ENCODE peak calls at places on chromosomes 16 and 17, in seven cellular contexts. K is mucosa of descending colon, E is left ventricle myocardium inferior, T is cardiac muscle cell, H is mesenchymal stem cell, C is ascending aorta, O is suprapubic skin. P is an unnamed sample.

GRCh38 chr17:73304971-73305786 is 6.6 kb downstream of the CDC42EP4 start:
- DNase-seq in K (peak; percentile 65), E (peak; percentile 68), T (peak; percentile 88), H (peak; percentile 96), C (peak; percentile 92), O (peak; percentile 75), P (peak; percentile 54)

GRCh38 chr17:39926588-39927100 is 757 bp downstream of the ORMDL3 start:
- DNase-seq in K (peak; percentile 38), E (peak; percentile 33), T (peak; percentile 69), H (peak; percentile 48), C (peak; percentile 75), O (no peak), P (no peak)

GRCh38 chr17:61431594-61432311 is 20.5 kb upstream of the TBX4 start:
- DNase-seq in K (no peak), E (no peak), T (no peak), H (no peak), C (no peak), O (no peak), P (no peak)

GRCh38 chr16:68356249-68356918 is 45.6 kb downstream of the PRMT7 start:
- DNase-seq in K (peak; percentile 66), E (no peak), T (no peak), H (peak; percentile 19), C (no peak), O (no peak), P (no peak)

GRCh38 chr16:13793788-13794461 is 126.0 kb upstream of the ERCC4 start:
- DNase-seq in K (no peak), E (no peak), T (no peak), H (no peak), C (peak; percentile 64), O (no peak), P (no peak)

GRCh38 chr17:17808706-17809432 is 27.9 kb downstream of the SREBF1 start:
- DNase-seq in K (no peak), E (no peak), T (peak; percentile 43), H (peak; percentile 56), C (no peak), O (no peak), P (no peak)

GRCh38 chr17:74227271-74227670 is 13.9 kb downstream of the TTYH2 start:
- DNase-seq in K (no peak), E (no peak), T (no peak), H (no peak), C (no peak), O (no peak), P (no peak)

GRCh38 chr17:13374203-13375143 is 227.3 kb downstream of the HS3ST3A1 start:
- DNase-seq in K (no peak), E (no peak), T (no peak), H (no peak), C (no peak), O (no peak), P (no peak)

GRCh38 chr16:56558024-56558747 is 6.7 kb upstream of the MT4 start:
- DNase-seq in K (no peak), E (no peak), T (peak; percentile 46), H (no peak), C (no peak), O (no peak), P (no peak)

GRCh38 chr17:40373324-40373723 is 8.8 kb upstream of the GJD3 start:
- DNase-seq in K (no peak), E (no peak), T (peak; percentile 88), H (peak; percentile 82), C (no peak), O (no peak), P (no peak)

GRCh38 chr17:39753514-39754160 is 15.9 kb downstream of the GRB7 start:
- DNase-seq in K (peak; percentile 74), E (peak; percentile 64), T (no peak), H (no peak), C (no peak), O (no peak), P (peak; percentile 59)

GRCh38 chr17:39069114-39069756 is 82.2 kb downstream of the PLXDC1 start:
- DNase-seq in K (peak; percentile 40), E (no peak), T (peak; percentile 70), H (peak; percentile 66), C (no peak), O (no peak), P (no peak)

GRCh38 chr16:1960665-1961630 is 1.6 kb downstream of the NDUFB10 start:
- DNase-seq in K (no peak), E (no peak), T (peak; percentile 50), H (peak; percentile 58), C (no peak), O (no peak), P (no peak)

GRCh38 chr16:89562027-89562599 is 1.6 kb downstream of the RPL13 start:
- DNase-seq in K (peak; percentile 59), E (no peak), T (no peak), H (no peak), C (no peak), O (no peak), P (no peak)

GRCh38 chr17:40072481-40073346 is 9.9 kb downstream of the THRA start:
- DNase-seq in K (peak; percentile 72), E (no peak), T (no peak), H (no peak), C (no peak), O (no peak), P (no peak)

GRCh38 chr17:77489898-77490265 is 349.1 kb downstream of the SEC14L1 start:
- DNase-seq in K (no peak), E (peak; percentile 92), T (no peak), H (no peak), C (peak; percentile 94), O (peak; percentile 86), P (peak; percentile 34)

GRCh38 chr16:1152651-1153259 is at the start of gene CACNA1H:
- DNase-seq in K (peak; percentile 21), E (peak; percentile 34), T (no peak), H (no peak), C (no peak), O (no peak), P (no peak)

GRCh38 chr17:44113868-44114840 is 9.3 kb downstream of the HDAC5 start:
- DNase-seq in K (no peak), E (no peak), T (no peak), H (no peak), C (no peak), O (peak; percentile 51), P (no peak)

GRCh38 chr16:1535391-1536291 is 2.2 kb downstream of the TMEM204 start:
- DNase-seq in K (no peak), E (no peak), T (no peak), H (no peak), C (no peak), O (no peak), P (no peak)

GRCh38 chr17:82330322-82331239 is 3.0 kb downstream of the SECTM1 start:
- DNase-seq in K (peak; percentile 58), E (no peak), T (peak; percentile 75), H (peak; percentile 49), C (no peak), O (no peak), P (peak; percentile 77)

GRCh38 chr17:67624886-67625656 is 92.7 kb upstream of the NOL11 start:
- DNase-seq in K (no peak), E (no peak), T (no peak), H (no peak), C (no peak), O (no peak), P (no peak)

GRCh38 chr16:67547423-67548264 is 14.7 kb upstream of the CTCF start:
- DNase-seq in K (peak; percentile 41), E (peak; percentile 18), T (no peak), H (no peak), C (no peak), O (peak; percentile 75), P (no peak)

GRCh38 chr16:70736454-70737376 is 50.9 kb upstream of the MTSS2 start:
- DNase-seq in K (no peak), E (no peak), T (no peak), H (no peak), C (no peak), O (no peak), P (no peak)

GRCh38 chr17:80851277-80851925 is 140.2 kb upstream of the CHMP6 start:
- DNase-seq in K (no peak), E (no peak), T (no peak), H (no peak), C (no peak), O (no peak), P (no peak)

GRCh38 chr17:80848449-80849102 is 143.1 kb upstream of the CHMP6 start:
- DNase-seq in K (no peak), E (no peak), T (no peak), H (no peak), C (peak; percentile 52), O (peak; percentile 53), P (no peak)

GRCh38 chr17:80850817-80851216 is 140.8 kb upstream of the CHMP6 start:
- DNase-seq in K (no peak), E (no peak), T (no peak), H (no peak), C (no peak), O (no peak), P (no peak)

GRCh38 chr17:80849119-80849518 is 142.5 kb upstream of the CHMP6 start:
- DNase-seq in K (no peak), E (no peak), T (no peak), H (no peak), C (no peak), O (no peak), P (no peak)

DNA sequence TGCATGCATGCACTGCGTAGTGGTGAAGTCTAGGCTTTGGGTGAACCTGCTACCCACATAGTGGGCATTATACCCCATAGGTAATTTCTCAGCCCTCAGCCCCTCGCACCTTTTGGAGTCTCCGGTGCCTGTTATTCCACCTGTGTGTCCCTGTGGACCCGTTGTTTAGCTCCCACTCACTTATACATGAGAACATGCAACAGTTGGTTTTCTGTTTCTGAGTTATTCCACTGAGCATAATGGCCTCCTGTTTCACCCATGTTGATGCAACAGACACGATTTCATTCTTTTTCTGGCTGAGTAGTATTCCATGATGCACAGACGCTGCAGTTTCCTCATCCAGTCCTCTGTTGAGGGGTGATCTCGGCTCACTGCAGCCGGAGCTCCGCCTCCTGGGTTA is 141.5 kb upstream of the CHMP6 start:
- DNase-seq in K (no peak), E (no peak), T (no peak), H (no peak), C (no peak), O (no peak), P (no peak)
- H3K4me3 ChIP-seq in K (no peak overlapping the region), E (no peak overlapping the region), T (no peak overlapping the region), H (no peak overlapping the region), C (no peak overlapping the region), O (no peak overlapping the region), P (no peak overlapping the region)

DNA sequence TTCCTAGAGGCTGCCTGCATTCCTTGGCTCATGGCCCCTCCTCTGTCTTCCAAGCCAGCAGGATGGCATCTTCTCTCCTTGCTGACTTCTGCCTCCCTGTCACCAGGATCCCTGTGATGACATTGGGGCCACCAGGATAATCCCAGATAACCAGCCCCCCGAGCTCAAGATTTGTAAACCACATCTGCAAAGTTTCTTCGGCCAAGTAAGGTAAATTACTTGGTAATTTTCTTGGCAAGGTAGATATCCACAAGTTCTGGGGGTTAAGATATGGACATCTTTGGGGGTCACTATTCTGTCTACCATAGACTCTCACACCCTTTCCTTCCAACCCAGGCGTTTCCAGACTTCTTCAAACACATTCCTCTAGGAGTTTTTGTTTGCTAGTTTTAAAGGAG is 42.6 kb upstream of the ZCCHC14 start:
- DNase-seq in K (no peak), E (no peak), T (no peak), H (no peak), C (no peak), O (no peak), P (no peak)
- H3K9me3 ChIP-seq in K (peaks cover 7% of the 10 kb centered on the region), E (peaks cover 31% of the 10 kb centered on the region), T (no peaks in the 10 kb centered on the region), H (peaks cover 16% of the 10 kb centered on the region), C (no peaks in the 10 kb centered on the region), O (peaks cover 8% of the 10 kb centered on the region), P (no peaks in the 10 kb centered on the region)

GRCh38 chr16:31118223-31119155 is 1.0 kb downstream of the KAT8 start:
- DNase-seq in K (no peak), E (no peak), T (peak; percentile 68), H (peak; percentile 92), C (no peak), O (no peak), P (no peak)
- H3K4me3 ChIP-seq in K (peak overlapping the region; percentile 50), E (peak overlapping the region; percentile 77), T (peak overlapping the region; percentile 96), H (peak overlapping the region; percentile 58), C (peak overlapping the region; percentile 88), O (peak overlapping the region; percentile 77), P (peak overlapping the region; percentile 61)

GRCh38 chr16:72958522-72959076 is 89.3 kb downstream of the ZFHX3 start:
- DNase-seq in K (no peak), E (no peak), T (no peak), H (no peak), C (no peak), O (no peak), P (no peak)
- H3K9me3 ChIP-seq in K (no peaks in the 10 kb centered on the region), E (no peaks in the 10 kb centered on the region), T (no peaks in the 10 kb centered on the region), H (no peaks in the 10 kb centered on the region), C (no peaks in the 10 kb centered on the region), O (no peaks in the 10 kb centered on the region), P (no peaks in the 10 kb centered on the region)